ENCODE peak calls at places on chromosomes 2 and 18, in six cellular contexts. B, H, D, C, O and R are unnamed samples.
A peak's percentile ranks its signal among the peaks of the same experiment; 100 is the strongest.

GRCh38 chr2:231356474-231356849 is 39.0 kb upstream of the B3GNT7 start:
- DNase-seq in C (no peak), B (no peak), D (no peak), O (no peak), H (no peak), R (peak; percentile 61)

GRCh38 chr18:5879479-5879882 is 15.8 kb downstream of the TMEM200C start:
- DNase-seq in O (no peak), B (no peak), D (peak; percentile 31), C (no peak), H (no peak), R (no peak)

GRCh38 chr2:26067980-26068507 is 34.2 kb downstream of the RAB10 start:
- DNase-seq in H (no peak), C (no peak), O (no peak), D (no peak), B (no peak), R (no peak)

GRCh38 chr2:111715987-111716900 is 167.7 kb downstream of the ANAPC1 start:
- DNase-seq in C (no peak), D (peak; percentile 0), H (no peak), O (no peak), B (no peak), R (no peak)

GRCh38 chr2:30385327-30385726 is 61.7 kb upstream of the LCLAT1 start:
- DNase-seq in C (no peak), O (no peak), H (peak; percentile 14), D (peak; percentile 75), B (no peak), R (peak; percentile 37)

GRCh38 chr2:152763651-152764050 is 45.2 kb downstream of the ARL6IP6 start:
- DNase-seq in D (no peak), C (no peak), H (no peak), O (no peak), B (no peak), R (no peak)

GRCh38 chr2:63049291-63050185 is 1.1 kb upstream of the OTX1 start:
- DNase-seq in C (no peak), O (no peak), D (peak; percentile 86), B (no peak), H (no peak), R (peak; percentile 77)

GRCh38 chr18:49359732-49360444 is 100.6 kb downstream of the DYM start:
- DNase-seq in C (no peak), B (no peak), O (no peak), H (no peak), D (no peak), R (no peak)

GRCh38 chr2:206154197-206154596 is 5.0 kb downstream of the NDUFS1 start:
- DNase-seq in D (peak; percentile 16), O (no peak), B (no peak), H (no peak), C (no peak), R (no peak)

GRCh38 chr2:101805146-101806088 is 107.9 kb downstream of the MAP4K4 start:
- DNase-seq in B (no peak), C (no peak), H (no peak), D (no peak), O (no peak), R (no peak)

GRCh38 chr2:101803945-101804696 is 106.6 kb downstream of the MAP4K4 start:
- DNase-seq in C (no peak), B (no peak), O (no peak), D (peak; percentile 89), H (no peak), R (no peak)

GRCh38 chr2:101807242-101807641 is 109.7 kb downstream of the MAP4K4 start:
- DNase-seq in D (no peak), H (no peak), B (no peak), C (no peak), O (no peak), R (no peak)

GRCh38 chr2:101808006-101808562 is 110.6 kb downstream of the MAP4K4 start:
- DNase-seq in H (no peak), O (no peak), C (no peak), D (no peak), B (no peak), R (no peak)

DNA sequence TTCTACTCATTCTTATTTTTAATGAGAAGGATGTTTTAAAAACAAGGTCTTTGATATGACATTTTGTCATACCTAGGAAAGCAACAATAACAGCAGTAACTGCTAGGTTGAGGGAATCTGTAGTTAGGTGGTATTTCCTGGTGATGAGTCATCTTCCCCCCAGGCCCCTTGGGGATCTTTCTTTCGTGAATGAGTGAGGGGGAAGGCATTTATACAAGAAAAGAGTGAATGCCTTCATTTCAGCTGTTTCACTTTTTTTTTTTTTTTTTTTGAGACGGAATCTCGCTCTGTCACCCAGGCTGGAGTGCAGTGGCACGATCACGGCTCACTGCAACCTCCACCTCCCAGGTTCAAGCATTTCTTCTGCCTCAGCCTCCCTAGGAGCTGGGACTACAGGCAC is 108.6 kb downstream of the MAP4K4 start:
- DNase-seq in O (no peak), B (no peak), D (no peak), C (no peak), H (no peak), R (peak; percentile 32)
- H3K4me3 ChIP-seq in O (no peak overlapping the region), B (no peak overlapping the region), D (no peak overlapping the region), C (no peak overlapping the region), H (no peak overlapping the region), R (no peak overlapping the region)

DNA sequence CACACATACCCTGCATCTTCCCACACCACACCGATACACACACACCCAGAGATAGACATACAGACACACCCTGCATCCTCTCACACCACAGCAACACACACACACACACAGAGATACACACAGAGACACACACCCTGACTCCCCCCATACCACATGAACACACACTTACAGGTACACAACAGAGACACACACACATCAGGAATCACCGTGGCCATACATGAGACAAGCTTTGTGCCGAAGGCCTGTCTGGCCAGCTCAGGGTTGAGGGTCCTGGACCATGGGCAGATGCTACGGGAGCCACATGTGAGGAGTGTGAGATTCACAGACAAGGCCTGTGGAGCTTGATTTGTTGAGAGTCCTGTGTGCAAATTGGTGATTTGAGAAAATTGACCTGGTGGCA is 15.6 kb downstream of the IMPA2 start:
- DNase-seq in O (no peak), C (no peak), H (no peak), B (no peak), D (no peak), R (no peak)
- H3K4me3 ChIP-seq in O (no peak overlapping the region), C (no peak overlapping the region), H (no peak overlapping the region), B (no peak overlapping the region), D (no peak overlapping the region), R (no peak overlapping the region)

DNA sequence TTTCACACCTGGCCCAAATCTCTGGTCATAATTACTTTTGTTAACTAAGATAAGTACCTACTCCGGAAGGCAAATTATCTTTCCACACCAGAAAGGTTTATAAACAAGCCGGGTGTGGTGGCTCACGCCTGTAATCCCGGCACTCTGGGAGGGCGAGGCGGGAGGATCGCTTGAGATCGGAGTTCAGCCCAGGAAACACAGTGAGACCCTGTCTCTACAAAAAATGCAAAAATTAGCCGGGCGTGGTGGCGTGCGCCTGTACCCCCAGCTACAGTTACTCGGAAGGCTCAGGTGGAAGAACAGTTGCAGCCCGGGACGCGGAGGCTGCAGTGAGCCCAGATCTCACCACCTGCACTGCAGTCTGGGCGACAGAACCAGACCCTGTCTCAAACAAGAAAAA is 2.1 kb downstream of the PUM2 start:
- DNase-seq in H (no peak), C (no peak), B (no peak), O (no peak), D (peak; percentile 20), R (no peak)
- H3K4me3 ChIP-seq in H (no peak overlapping the region), C (peak overlapping the region; percentile 97), B (peak overlapping the region; percentile 14), O (peak overlapping the region; percentile 50), D (peak overlapping the region; percentile 77), R (no peak overlapping the region)

GRCh38 chr18:57621252-57621607 is 406 bp downstream of the NARS1 start:
- DNase-seq in O (no peak), H (no peak), D (no peak), C (no peak), B (no peak), R (peak; percentile 74)

GRCh38 chr18:57624988-57625387 is 3.4 kb upstream of the NARS1 start:
- DNase-seq in D (no peak), B (no peak), C (no peak), O (no peak), H (no peak), R (no peak)

DNA sequence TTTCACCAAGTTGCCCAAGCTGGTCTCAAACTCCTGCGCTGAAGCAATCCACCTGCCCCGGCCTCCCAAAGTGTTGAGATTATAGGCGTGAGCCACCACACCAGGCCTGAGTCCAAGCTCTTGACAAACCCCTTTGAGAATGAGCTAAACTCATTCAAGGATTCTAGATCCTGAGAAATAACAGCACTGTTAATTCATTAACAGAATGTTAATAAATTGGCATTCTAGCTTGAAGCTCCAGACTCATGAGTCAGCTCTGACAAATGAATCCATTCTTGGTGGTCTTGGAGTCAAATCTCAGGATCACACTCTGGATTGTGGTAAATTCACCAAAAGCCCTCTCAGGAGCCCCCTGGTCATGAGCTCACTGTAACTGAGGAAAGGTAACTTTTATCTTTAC is 1.8 kb downstream of the NARS1 start:
- DNase-seq in C (no peak), O (no peak), B (no peak), D (no peak), H (no peak), R (no peak)
- H3K4me3 ChIP-seq in C (no peak overlapping the region), O (no peak overlapping the region), B (no peak overlapping the region), D (no peak overlapping the region), H (no peak overlapping the region), R (no peak overlapping the region)

DNA sequence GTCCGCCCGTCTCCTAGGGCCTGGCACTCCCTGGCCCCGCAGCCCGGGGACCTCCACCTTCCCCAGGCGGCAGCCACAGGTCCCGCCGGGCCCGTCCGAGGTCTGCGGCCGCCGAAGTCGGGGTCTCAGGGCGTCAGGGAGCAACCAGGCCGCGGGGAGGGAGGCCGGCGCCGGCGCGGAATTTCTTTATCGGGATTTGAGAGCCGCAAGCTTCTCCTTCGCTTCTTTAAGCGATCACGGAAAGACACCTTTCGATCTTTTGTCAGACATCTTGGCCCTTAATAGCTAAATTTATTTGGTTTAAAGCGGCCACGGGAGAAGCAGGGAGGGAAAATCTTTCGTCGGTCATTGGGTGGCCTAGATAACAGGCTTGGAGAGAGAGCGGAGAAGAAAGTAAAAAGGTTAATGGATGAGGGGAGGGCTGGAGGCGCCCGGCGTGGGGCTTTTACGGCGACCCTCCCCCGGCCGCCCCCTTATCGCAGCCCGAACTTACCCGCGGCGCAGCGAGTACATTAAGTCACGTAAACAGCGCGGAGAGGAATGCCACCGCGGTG is 4.3 kb upstream of the GATA6 start:
- DNase-seq in D (peak; percentile 69), H (no peak), C (no peak), O (no peak), B (no peak), R (peak; percentile 84)
- H3K4me3 ChIP-seq in D (peak overlapping the region; percentile 43), H (no peak overlapping the region), C (no peak overlapping the region), O (no peak overlapping the region), B (no peak overlapping the region), R (peak overlapping the region; percentile 24)

GRCh38 chr2:188295067-188295685 is 3.5 kb downstream of the GULP1 start:
- DNase-seq in B (no peak), D (no peak), C (no peak), O (no peak), H (no peak), R (no peak)
- H3K4me3 ChIP-seq in B (no peak overlapping the region), D (peak overlapping the region; percentile 97), C (peak overlapping the region; percentile 37), O (no peak overlapping the region), H (no peak overlapping the region), R (peak overlapping the region; percentile 10)